ENCODE peak calls at places on chromosomes 3 and 15, in seven cellular contexts. N, X, T, I, J, L and Z are unnamed samples. For H3K36me3, the result is how much of the 10 kb centered on the place peaks cover.

GRCh38 chr3:14725015-14725431 is 50.1 kb downstream of the C3orf20 start:
- DNase-seq in N (no peak), X (peak), T (no peak), I (no peak), J (no peak), L (peak), Z (no peak)

GRCh38 chr15:84929795-84930371 is 45.4 kb downstream of the SLC28A1 start:
- DNase-seq in N (peak), X (no peak), T (no peak), I (peak), J (peak), L (no peak), Z (no peak)

GRCh38 chr3:156044634-156044975 is 75.8 kb upstream of the KCNAB1 start:
- DNase-seq in N (peak), X (no peak), T (no peak), I (no peak), J (no peak), L (no peak), Z (no peak)

GRCh38 chr3:27542469-27542868 is 58.3 kb upstream of the SLC4A7 start:
- DNase-seq in N (no peak), X (no peak), T (no peak), I (no peak), J (no peak), L (no peak), Z (no peak)

GRCh38 chr3:109118584-109118983 is 650 bp upstream of the MORC1 start:
- DNase-seq in N (no peak), X (no peak), T (no peak), I (no peak), J (no peak), L (no peak), Z (no peak)

GRCh38 chr3:98657429-98657828 is 64.0 kb upstream of the CPOX start:
- DNase-seq in N (peak), X (peak), T (peak), I (no peak), J (peak), L (no peak), Z (peak)

GRCh38 chr15:79315623-79316328 is 4.9 kb downstream of the TMED3 start:
- DNase-seq in N (no peak), X (no peak), T (no peak), I (no peak), J (no peak), L (no peak), Z (no peak)

GRCh38 chr3:122982202-122983185 is 45.1 kb downstream of the SEMA5B start:
- DNase-seq in N (no peak), X (peak), T (no peak), I (no peak), J (no peak), L (no peak), Z (peak)

GRCh38 chr3:24494616-24495333 is at the start of gene THRB:
- DNase-seq in N (peak), X (peak), T (peak), I (no peak), J (peak), L (peak), Z (peak)

GRCh38 chr3:17192995-17193394 is 308.2 kb downstream of the PLCL2 start:
- DNase-seq in N (no peak), X (no peak), T (no peak), I (no peak), J (no peak), L (no peak), Z (no peak)

GRCh38 chr3:184003187-184003967 is 14.3 kb downstream of the ABCC5 start:
- DNase-seq in N (no peak), X (no peak), T (no peak), I (no peak), J (no peak), L (no peak), Z (no peak)

GRCh38 chr15:83129791-83130190 is 22.3 kb downstream of the TM6SF1 start:
- DNase-seq in N (no peak), X (no peak), T (no peak), I (no peak), J (no peak), L (no peak), Z (peak)

GRCh38 chr15:75842722-75843617 is at the start of gene UBE2Q2:
- DNase-seq in N (peak), X (peak), T (peak), I (no peak), J (no peak), L (peak), Z (peak)

GRCh38 chr15:78937132-78937739 is 7.6 kb downstream of the CTSH start:
- DNase-seq in N (no peak), X (peak), T (peak), I (no peak), J (no peak), L (no peak), Z (no peak)

GRCh38 chr3:20323307-20323927 is 137.4 kb upstream of the SGO1 start:
- DNase-seq in N (no peak), X (no peak), T (no peak), I (no peak), J (no peak), L (no peak), Z (no peak)

GRCh38 chr3:58356054-58356453 is 23.4 kb downstream of the PXK start:
- DNase-seq in N (no peak), X (peak), T (peak), I (no peak), J (no peak), L (no peak), Z (peak)

GRCh38 chr3:114745322-114746240 is 401.5 kb downstream of the ZBTB20 start:
- DNase-seq in N (no peak), X (no peak), T (no peak), I (no peak), J (peak), L (no peak), Z (no peak)

GRCh38 chr15:47184003-47184404 is 533.3 kb upstream of the SEMA6D start:
- DNase-seq in N (peak), X (peak), T (no peak), I (no peak), J (no peak), L (peak), Z (peak)

GRCh38 chr15:57591822-57592367 is at the start of gene MYZAP:
- DNase-seq in N (peak), X (peak), T (peak), I (no peak), J (no peak), L (peak), Z (peak)

GRCh38 chr3:124448954-124449353 is 281.3 kb upstream of the UMPS start:
- DNase-seq in N (no peak), X (no peak), T (no peak), I (no peak), J (no peak), L (no peak), Z (no peak)

GRCh38 chr3:44108481-44108880 is 133.2 kb upstream of the TOPAZ1 start:
- DNase-seq in N (no peak), X (no peak), T (no peak), I (no peak), J (no peak), L (no peak), Z (no peak)

GRCh38 chr3:123430266-123430665 is 18.6 kb downstream of the ADCY5 start:
- DNase-seq in N (no peak), X (no peak), T (no peak), I (no peak), J (no peak), L (no peak), Z (no peak)

GRCh38 chr15:71647479-71647792 is 162.9 kb upstream of the NR2E3 start:
- DNase-seq in N (no peak), X (no peak), T (no peak), I (no peak), J (no peak), L (no peak), Z (no peak)

GRCh38 chr3:54918516-54918915 is 9.3 kb downstream of the LRTM1 start:
- DNase-seq in N (no peak), X (no peak), T (no peak), I (no peak), J (no peak), L (no peak), Z (no peak)

GRCh38 chr15:70690491-70691281 is 72.7 kb downstream of the UACA start:
- DNase-seq in N (no peak), X (no peak), T (no peak), I (no peak), J (no peak), L (no peak), Z (no peak)

GRCh38 chr15:30885814-30886213 is 17.9 kb upstream of the FAN1 start:
- DNase-seq in N (no peak), X (no peak), T (no peak), I (no peak), J (no peak), L (no peak), Z (no peak)

GRCh38 chr15:96333194-96334016 is 2.9 kb downstream of the NR2F2 start:
- DNase-seq in N (peak), X (no peak), T (peak), I (no peak), J (no peak), L (peak), Z (no peak)

GRCh38 chr15:99416191-99417188 is 149.3 kb upstream of the MEF2A start:
- DNase-seq in N (peak), X (no peak), T (no peak), I (no peak), J (no peak), L (no peak), Z (no peak)

GRCh38 chr3:8937064-8938020 is 25.9 kb downstream of the RAD18 start:
- DNase-seq in N (no peak), X (no peak), T (no peak), I (no peak), J (peak), L (no peak), Z (no peak)

GRCh38 chr3:169658311-169658931 is 5.1 kb downstream of the MECOM start:
- DNase-seq in N (peak), X (peak), T (no peak), I (no peak), J (no peak), L (no peak), Z (no peak)

GRCh38 chr3:171407746-171408145 is 52.5 kb downstream of the TNIK start:
- DNase-seq in N (no peak), X (no peak), T (no peak), I (no peak), J (no peak), L (no peak), Z (no peak)

GRCh38 chr15:84631706-84632272 is 22.3 kb downstream of the WDR73 start:
- DNase-seq in N (no peak), X (no peak), T (no peak), I (no peak), J (no peak), L (no peak), Z (no peak)

GRCh38 chr3:36729204-36730056 is 34.9 kb downstream of the DCLK3 start:
- DNase-seq in N (no peak), X (no peak), T (no peak), I (peak), J (peak), L (no peak), Z (no peak)

GRCh38 chr15:52289629-52290081 is 5.9 kb downstream of the MYO5C start:
- DNase-seq in N (no peak), X (no peak), T (peak), I (no peak), J (no peak), L (no peak), Z (no peak)

GRCh38 chr3:15303728-15304127 is 28.7 kb downstream of the SH3BP5 start:
- DNase-seq in N (no peak), X (no peak), T (no peak), I (no peak), J (no peak), L (no peak), Z (no peak)

GRCh38 chr15:76168237-76168984 is 108.6 kb downstream of the TMEM266 start:
- DNase-seq in N (peak), X (no peak), T (no peak), I (no peak), J (no peak), L (no peak), Z (peak)

GRCh38 chr3:195746346-195746745 is 25.6 kb downstream of the MUC20 start:
- DNase-seq in N (no peak), X (no peak), T (peak), I (no peak), J (no peak), L (no peak), Z (no peak)

GRCh38 chr15:91426412-91426811 is 326.4 kb downstream of the SV2B start:
- DNase-seq in N (no peak), X (no peak), T (no peak), I (peak), J (no peak), L (no peak), Z (no peak)

GRCh38 chr3:46191730-46192129 is 16.4 kb downstream of the CCR1 start:
- DNase-seq in N (no peak), X (no peak), T (no peak), I (no peak), J (no peak), L (no peak), Z (no peak)

GRCh38 chr3:52200981-52201679 is 3.2 kb downstream of the ALAS1 start:
- DNase-seq in N (no peak), X (no peak), T (no peak), I (no peak), J (no peak), L (no peak), Z (no peak)
- H3K36me3 ChIP-seq in N (half or more), X (half or more), T (half or more), I (under half), J (half or more), L (under half), Z (under half)

GRCh38 chr3:71237661-71238060 is 345.9 kb downstream of the FOXP1 start:
- DNase-seq in N (no peak), X (no peak), T (no peak), I (no peak), J (no peak), L (no peak), Z (no peak)
- H3K27ac ChIP-seq in N (no peak), X (no peak), T (no peak), I (no peak), J (no peak), L (no peak), Z (no peak)

GRCh38 chr3:42911551-42911950 is 5.6 kb downstream of the ZNF662 start:
- DNase-seq in N (no peak), X (no peak), T (no peak), I (no peak), J (no peak), L (no peak), Z (no peak)

DNA sequence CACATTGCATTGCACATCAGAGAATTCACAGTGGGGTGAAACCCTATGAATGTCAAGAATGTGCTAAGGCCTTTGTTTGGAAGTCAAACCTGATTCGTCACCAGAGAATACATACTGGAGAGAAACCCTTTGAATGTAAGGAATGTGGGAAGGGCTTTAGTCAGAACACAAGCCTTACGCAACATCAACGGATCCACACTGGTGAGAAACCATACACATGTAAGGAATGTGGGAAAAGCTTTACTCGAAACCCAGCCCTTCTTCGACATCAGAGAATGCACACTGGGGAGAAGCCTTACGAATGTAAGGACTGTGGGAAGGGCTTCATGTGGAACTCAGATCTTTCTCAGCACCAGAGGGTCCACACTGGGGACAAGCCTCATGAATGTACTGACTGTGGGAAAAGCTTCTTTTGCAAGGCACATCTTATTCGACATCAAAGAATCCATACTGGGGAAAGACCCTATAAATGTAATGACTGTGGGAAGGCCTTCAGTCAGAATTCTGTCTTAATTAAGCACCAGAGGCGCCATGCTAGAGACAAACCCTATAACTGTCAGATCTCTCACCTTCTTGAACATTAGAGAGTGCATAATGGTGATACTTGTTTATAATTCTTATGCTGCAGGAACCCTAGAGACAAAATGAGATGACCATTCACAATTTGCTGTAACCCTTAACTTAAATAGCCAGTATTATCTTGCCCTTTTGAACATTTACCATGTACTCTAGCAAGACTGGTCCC is 9.0 kb downstream of the ZNF662 start:
- DNase-seq in N (no peak), X (no peak), T (no peak), I (no peak), J (no peak), L (no peak), Z (no peak)
- TF ChIP-seq CTCF in N (no peak), X (no peak), T (no peak), I (no peak), J (no peak), L (no peak), Z (no peak)

GRCh38 chr15:77783636-77784035 is 150.9 kb upstream of the LINGO1 start:
- DNase-seq in N (no peak), X (no peak), T (no peak), I (no peak), J (no peak), L (no peak), Z (no peak)

GRCh38 chr15:77782691-77783090 is 150.0 kb upstream of the LINGO1 start:
- DNase-seq in N (no peak), X (no peak), T (no peak), I (no peak), J (no peak), L (no peak), Z (no peak)

GRCh38 chr15:77784361-77785292 is 151.9 kb upstream of the LINGO1 start:
- DNase-seq in N (peak), X (no peak), T (no peak), I (no peak), J (peak), L (no peak), Z (no peak)

GRCh38 chr15:77778802-77779201 is 146.1 kb upstream of the LINGO1 start:
- DNase-seq in N (peak), X (no peak), T (no peak), I (no peak), J (no peak), L (no peak), Z (no peak)

DNA sequence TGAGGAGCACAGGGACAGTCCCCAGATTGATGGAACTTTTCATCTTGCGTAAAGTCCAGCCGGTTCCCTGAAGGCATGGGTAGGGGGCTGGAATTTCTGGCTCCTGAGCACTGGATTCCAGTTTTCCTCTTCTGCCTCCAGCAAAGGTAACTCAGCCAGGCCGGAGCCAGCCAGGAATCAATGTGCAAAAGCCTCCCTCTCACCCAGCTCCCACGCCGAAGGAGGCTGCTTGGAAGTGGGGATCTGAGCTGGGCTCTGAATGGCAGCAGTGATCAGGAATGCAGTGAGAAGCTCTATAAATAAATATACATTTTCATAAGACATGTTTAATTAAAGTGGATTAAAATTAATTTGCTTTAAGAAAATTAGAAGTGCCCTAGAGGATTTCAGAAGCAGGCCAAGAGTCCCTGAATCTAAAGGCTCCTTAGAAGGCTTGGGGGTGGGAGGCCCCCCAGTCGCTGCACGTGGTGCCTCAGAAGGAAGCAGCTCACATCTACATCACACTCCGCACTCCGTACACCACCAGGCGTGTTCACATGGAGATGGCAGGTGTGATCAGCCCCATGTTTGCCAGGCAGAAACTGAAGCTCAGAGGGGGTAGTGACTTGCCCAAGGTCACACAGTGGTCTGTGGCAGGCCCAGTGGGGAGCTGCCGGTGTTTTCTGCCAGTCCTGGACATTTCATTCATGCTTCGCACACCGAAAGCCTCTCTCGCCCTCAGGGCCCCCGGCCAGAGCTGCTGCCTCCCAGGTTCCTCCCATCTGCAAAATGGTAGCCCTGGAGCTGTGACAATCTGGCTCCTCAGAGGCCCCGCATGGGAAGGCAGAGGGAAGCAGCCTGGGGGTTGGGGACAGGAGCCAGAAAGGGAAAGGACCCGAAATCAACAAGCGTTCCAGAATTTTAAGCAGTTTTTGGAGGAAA is 148.7 kb upstream of the LINGO1 start:
- DNase-seq in N (peak), X (no peak), T (no peak), I (no peak), J (no peak), L (no peak), Z (no peak)
- H3K36me3 ChIP-seq in N (under half), X (under half), T (under half), I (under half), J (under half), L (under half), Z (under half)

DNA sequence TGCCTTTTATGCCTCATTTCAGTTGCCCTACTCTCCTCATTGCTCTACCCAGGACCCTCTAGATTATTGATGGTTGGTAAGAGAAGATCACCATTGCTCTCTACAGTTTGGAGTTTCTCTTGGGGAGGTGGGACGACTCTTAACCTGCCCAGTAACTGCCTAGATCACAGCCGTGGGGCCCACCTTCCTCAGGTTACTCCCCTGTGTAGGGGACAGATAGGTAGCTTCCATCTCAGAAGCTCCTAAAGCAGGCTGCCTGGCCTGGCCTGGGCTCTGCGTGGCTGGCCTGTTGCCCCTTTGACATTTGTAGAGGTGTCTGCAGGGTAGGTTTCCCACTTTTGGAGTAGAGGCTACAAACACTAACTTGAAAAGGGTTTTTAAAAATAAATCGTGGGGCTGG is 42.7 kb downstream of the TRIM71 start:
- DNase-seq in N (no peak), X (no peak), T (no peak), I (no peak), J (no peak), L (no peak), Z (no peak)
- H3K27ac ChIP-seq in N (no peak), X (no peak), T (no peak), I (no peak), J (no peak), L (no peak), Z (no peak)

GRCh38 chr3:63232764-63233396 is 45.2 kb upstream of the SYNPR start:
- DNase-seq in N (no peak), X (no peak), T (no peak), I (no peak), J (no peak), L (no peak), Z (no peak)
- TF ChIP-seq CTCF in N (no peak), X (peak), T (no peak), I (no peak), J (peak), L (no peak), Z (no peak)